ENCODE peak calls at places on chromosome 14, in nine cellular contexts. M is heart left ventricle; D is right cardiac atrium; Y is mesendoderm; R is thyroid gland; X is CD4-positive, alpha-beta memory T cell; G is iPS DF 6.9; T is suprapubic skin; Z is IMR-90. E is an unnamed sample. For H3K27me3, the result is how much of the 10 kb centered on the place peaks cover.

GRCh38 chr14:94132285-94132887 is 3.0 kb upstream of the IFI27L2 start:
- DNase-seq in M (no peak), D (no peak), Y (peak), R (peak), X (peak), G (no peak), T (no peak), Z (peak), E (peak)

GRCh38 chr14:31229638-31230229 is 22.1 kb upstream of the HECTD1 start:
- DNase-seq in M (peak), D (peak), Y (peak), R (peak), X (no peak), G (no peak), T (peak), Z (peak), E (peak)

GRCh38 chr14:93926873-93927571 is at the start of gene FAM181A:
- DNase-seq in M (no peak), D (no peak), Y (no peak), R (peak), X (no peak), G (no peak), T (no peak), Z (no peak), E (no peak)

GRCh38 chr14:32013083-32013482 is 64.0 kb upstream of the ARHGAP5 start:
- DNase-seq in M (no peak), D (no peak), Y (peak), R (no peak), X (no peak), G (peak), T (no peak), Z (no peak), E (no peak)

GRCh38 chr14:61925732-61926445 is 163.7 kb downstream of the SNAPC1 start:
- DNase-seq in M (no peak), D (no peak), Y (no peak), R (no peak), X (no peak), G (no peak), T (no peak), Z (peak), E (no peak)

GRCh38 chr14:106605548-106606448 is 1079.4 kb downstream of the TMEM121 start:
- DNase-seq in M (peak), D (peak), Y (no peak), R (no peak), X (peak), G (no peak), T (no peak), Z (no peak), E (no peak)

GRCh38 chr14:85508863-85509262 is 21.1 kb upstream of the FLRT2 start:
- DNase-seq in M (no peak), D (no peak), Y (peak), R (no peak), X (no peak), G (no peak), T (no peak), Z (no peak), E (no peak)

GRCh38 chr14:91245029-91245428 is 525 bp upstream of the GPR68 start:
- DNase-seq in M (no peak), D (no peak), Y (no peak), R (no peak), X (peak), G (no peak), T (no peak), Z (no peak), E (no peak)

GRCh38 chr14:21874167-21874566 is 200.5 kb upstream of the OR4E1 start:
- DNase-seq in M (no peak), D (no peak), Y (no peak), R (no peak), X (peak), G (no peak), T (no peak), Z (no peak), E (no peak)

GRCh38 chr14:88848571-88848970 is 24.1 kb downstream of the TTC8 start:
- DNase-seq in M (no peak), D (no peak), Y (no peak), R (no peak), X (no peak), G (no peak), T (no peak), Z (peak), E (no peak)

GRCh38 chr14:37384870-37385596 is 187.3 kb downstream of the MIPOL1 start:
- DNase-seq in M (no peak), D (no peak), Y (no peak), R (no peak), X (no peak), G (no peak), T (no peak), Z (no peak), E (no peak)

GRCh38 chr14:83485591-83485990 is 1951.9 kb upstream of the SEL1L start:
- DNase-seq in M (no peak), D (no peak), Y (no peak), R (no peak), X (no peak), G (no peak), T (no peak), Z (peak), E (no peak)

GRCh38 chr14:105852378-105853088 is 326.1 kb downstream of the TMEM121 start:
- DNase-seq in M (no peak), D (no peak), Y (no peak), R (no peak), X (no peak), G (no peak), T (peak), Z (no peak), E (peak)

GRCh38 chr14:72222046-72222445 is 289.8 kb downstream of the RGS6 start:
- DNase-seq in M (no peak), D (no peak), Y (no peak), R (no peak), X (no peak), G (no peak), T (no peak), Z (no peak), E (no peak)

GRCh38 chr14:23559010-23559920 is 3.2 kb downstream of the THTPA start:
- DNase-seq in M (peak), D (peak), Y (no peak), R (no peak), X (peak), G (no peak), T (no peak), Z (peak), E (no peak)

GRCh38 chr14:104181761-104182530 is 43.6 kb downstream of the KIF26A start:
- DNase-seq in M (no peak), D (peak), Y (no peak), R (no peak), X (no peak), G (no peak), T (no peak), Z (no peak), E (no peak)

GRCh38 chr14:68708343-68708742 is 84.5 kb downstream of the ZFP36L1 start:
- DNase-seq in M (no peak), D (no peak), Y (no peak), R (no peak), X (no peak), G (no peak), T (no peak), Z (no peak), E (no peak)

GRCh38 chr14:87896393-87897380 is 96.3 kb downstream of the GALC start:
- DNase-seq in M (no peak), D (no peak), Y (peak), R (no peak), X (peak), G (peak), T (no peak), Z (peak), E (no peak)

GRCh38 chr14:74634964-74635363 is 22.9 kb upstream of the LTBP2 start:
- DNase-seq in M (peak), D (no peak), Y (no peak), R (no peak), X (no peak), G (no peak), T (no peak), Z (no peak), E (no peak)

GRCh38 chr14:57748279-57748678 is 117.6 kb downstream of the SLC35F4 start:
- DNase-seq in M (no peak), D (no peak), Y (no peak), R (no peak), X (no peak), G (no peak), T (no peak), Z (no peak), E (no peak)

GRCh38 chr14:68941820-68942219 is 37.3 kb downstream of the ACTN1 start:
- DNase-seq in M (peak), D (peak), Y (peak), R (no peak), X (no peak), G (peak), T (no peak), Z (peak), E (no peak)

GRCh38 chr14:93772263-93772662 is 16.0 kb downstream of the PRIMA1 start:
- DNase-seq in M (peak), D (peak), Y (no peak), R (no peak), X (no peak), G (no peak), T (no peak), Z (no peak), E (no peak)

GRCh38 chr14:26401170-26401968 is 196.5 kb downstream of the NOVA1 start:
- DNase-seq in M (no peak), D (no peak), Y (peak), R (no peak), X (no peak), G (no peak), T (no peak), Z (no peak), E (no peak)

GRCh38 chr14:102591372-102591943 is 991 bp upstream of the RCOR1 start:
- DNase-seq in M (peak), D (peak), Y (no peak), R (peak), X (no peak), G (no peak), T (peak), Z (peak), E (peak)

GRCh38 chr14:55699131-55700057 is 119.4 kb downstream of the KTN1 start:
- DNase-seq in M (no peak), D (no peak), Y (peak), R (no peak), X (no peak), G (peak), T (no peak), Z (peak), E (peak)

GRCh38 chr14:93744876-93745275 is 43.4 kb downstream of the PRIMA1 start:
- DNase-seq in M (no peak), D (peak), Y (no peak), R (no peak), X (no peak), G (no peak), T (no peak), Z (no peak), E (no peak)

GRCh38 chr14:83483063-83483462 is 1949.4 kb upstream of the SEL1L start:
- DNase-seq in M (no peak), D (no peak), Y (no peak), R (no peak), X (no peak), G (no peak), T (no peak), Z (peak), E (no peak)

GRCh38 chr14:61503167-61503801 is 181.9 kb downstream of the PRKCH start:
- DNase-seq in M (no peak), D (no peak), Y (no peak), R (no peak), X (peak), G (no peak), T (no peak), Z (peak), E (no peak)

GRCh38 chr14:34826661-34827060 is 48.5 kb downstream of the BAZ1A start:
- DNase-seq in M (no peak), D (no peak), Y (no peak), R (no peak), X (no peak), G (no peak), T (no peak), Z (peak), E (no peak)

GRCh38 chr14:54698501-54698900 is 131.6 kb downstream of the SAMD4A start:
- DNase-seq in M (no peak), D (no peak), Y (peak), R (no peak), X (no peak), G (no peak), T (no peak), Z (no peak), E (no peak)

GRCh38 chr14:89226789-89227489 is 190.1 kb downstream of the FOXN3 start:
- DNase-seq in M (no peak), D (no peak), Y (no peak), R (peak), X (no peak), G (no peak), T (no peak), Z (no peak), E (no peak)

GRCh38 chr14:22821193-22822016 is 6.2 kb upstream of the SLC7A7 start:
- DNase-seq in M (no peak), D (no peak), Y (peak), R (no peak), X (no peak), G (no peak), T (no peak), Z (no peak), E (no peak)

GRCh38 chr14:50531595-50532501 is 521 bp downstream of the MAP4K5 start:
- DNase-seq in M (peak), D (peak), Y (peak), R (peak), X (peak), G (no peak), T (peak), Z (peak), E (no peak)

GRCh38 chr14:60648934-60649814 is at the start of gene SIX1:
- DNase-seq in M (peak), D (peak), Y (peak), R (peak), X (no peak), G (no peak), T (no peak), Z (peak), E (no peak)

GRCh38 chr14:92936085-92936484 is 13.1 kb downstream of the CHGA start:
- DNase-seq in M (no peak), D (no peak), Y (no peak), R (no peak), X (no peak), G (no peak), T (no peak), Z (no peak), E (no peak)

GRCh38 chr14:70884595-70885342 is 22.5 kb upstream of the PCNX1 start:
- DNase-seq in M (no peak), D (no peak), Y (no peak), R (peak), X (no peak), G (no peak), T (no peak), Z (no peak), E (no peak)

GRCh38 chr14:101582294-101582693 is 21.0 kb downstream of the DIO3 start:
- DNase-seq in M (no peak), D (peak), Y (no peak), R (no peak), X (no peak), G (no peak), T (no peak), Z (no peak), E (no peak)
- H3K27me3 ChIP-seq in M (under half), D (under half), Y (under half), R (under half), X (under half), G (under half), T (under half), Z (under half), E (under half)

GRCh38 chr14:76324133-76324532 is 51.8 kb upstream of the ESRRB start:
- DNase-seq in M (no peak), D (no peak), Y (no peak), R (no peak), X (no peak), G (no peak), T (no peak), Z (no peak), E (no peak)
- H3K27ac ChIP-seq in M (no peak), D (no peak), Y (no peak), R (no peak), X (no peak), G (no peak), T (no peak), Z (no peak), E (no peak)

DNA sequence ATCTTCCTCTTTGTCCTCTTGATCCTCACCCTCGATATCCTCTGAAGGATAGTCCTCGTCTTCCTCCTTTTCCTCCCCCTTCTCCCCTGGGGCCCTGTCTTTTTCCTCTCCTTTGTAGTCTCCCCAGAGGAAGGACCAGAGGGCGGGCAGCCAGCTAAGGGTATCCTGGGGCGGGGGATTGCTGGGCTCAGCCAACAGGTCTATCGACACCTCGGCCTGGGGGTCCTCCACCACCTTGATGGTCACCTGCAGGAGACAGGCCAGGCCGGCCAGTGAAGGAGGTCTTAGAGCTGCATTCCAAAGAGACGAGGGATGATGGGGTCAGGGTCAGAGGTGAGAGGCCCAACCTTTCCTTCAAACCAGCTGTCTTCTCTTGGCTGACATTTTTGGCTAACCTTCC is 16.2 kb downstream of the ISM2 start:
- DNase-seq in M (no peak), D (no peak), Y (no peak), R (no peak), X (no peak), G (no peak), T (no peak), Z (no peak), E (no peak)
- H3K27me3 ChIP-seq in M (under half), D (under half), Y (under half), R (under half), X (under half), G (under half), T (under half), Z (under half), E (under half)

GRCh38 chr14:64719601-64720000 is 15.4 kb downstream of the PLEKHG3 start:
- DNase-seq in M (no peak), D (no peak), Y (peak), R (no peak), X (no peak), G (no peak), T (peak), Z (no peak), E (no peak)
- H3K27ac ChIP-seq in M (no peak), D (no peak), Y (no peak), R (peak), X (no peak), G (no peak), T (peak), Z (no peak), E (peak)

DNA sequence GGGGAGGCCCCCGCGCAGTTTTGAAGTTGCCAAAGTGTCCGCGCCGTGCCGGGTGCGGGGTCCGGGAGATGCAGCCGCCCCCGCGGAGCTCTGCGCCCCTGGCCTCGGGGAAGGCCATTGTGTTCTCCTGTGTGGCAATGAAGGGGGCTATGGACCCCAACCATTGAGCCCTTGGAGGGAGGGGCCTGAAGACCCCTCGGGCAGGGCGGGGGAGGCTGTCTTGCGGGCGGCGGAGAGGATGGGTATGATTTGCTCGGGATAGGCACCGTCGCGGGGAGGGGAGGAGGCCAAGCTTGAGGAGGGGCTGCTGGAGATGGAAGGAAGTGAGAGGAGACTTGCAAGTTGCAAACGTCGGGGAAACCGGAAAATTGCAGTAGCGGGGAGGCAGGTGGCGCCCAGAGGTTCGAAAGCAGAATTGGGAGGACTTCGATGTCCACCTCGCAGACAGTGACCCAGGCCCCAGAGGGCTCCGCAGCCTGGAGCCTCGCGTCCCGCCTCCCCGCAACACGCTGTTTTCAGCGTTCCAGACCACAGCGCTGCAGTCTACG is 25.4 kb downstream of the BCL11B start:
- DNase-seq in M (no peak), D (no peak), Y (peak), R (no peak), X (peak), G (no peak), T (peak), Z (no peak), E (no peak)
- H3K27me3 ChIP-seq in M (under half), D (under half), Y (under half), R (under half), X (under half), G (under half), T (under half), Z (under half), E (under half)